ENCODE peak calls at places on chromosomes 6 and 20, in seven cellular contexts. One of them, this sample, is unnamed.

GRCh38 chr20:25038103-25038410 is 19.9 kb downstream of the ACSS1 start:
- DNase-seq in left ventricle myocardium inferior: no peak
- DNase-seq in brain microvascular endothelial cell: no peak
- DNase-seq in psoas muscle: no peak
- DNase-seq in endodermal cell: no peak
- DNase-seq in PC-3: no peak
- DNase-seq in stomach: no peak
- DNase-seq in this sample: no peak

GRCh38 chr20:49887251-49887827 is 28.0 kb downstream of the SPATA2 start:
- DNase-seq in left ventricle myocardium inferior: no peak
- DNase-seq in brain microvascular endothelial cell: peak
- DNase-seq in psoas muscle: no peak
- DNase-seq in endodermal cell: no peak
- DNase-seq in PC-3: no peak
- DNase-seq in stomach: no peak
- DNase-seq in this sample: no peak

GRCh38 chr20:52219441-52219840 is 27.9 kb upstream of the ZFP64 start:
- DNase-seq in left ventricle myocardium inferior: no peak
- DNase-seq in brain microvascular endothelial cell: no peak
- DNase-seq in psoas muscle: no peak
- DNase-seq in endodermal cell: peak
- DNase-seq in PC-3: peak
- DNase-seq in stomach: peak
- DNase-seq in this sample: no peak

GRCh38 chr6:56448056-56448455 is 194.6 kb downstream of the DST start:
- DNase-seq in left ventricle myocardium inferior: no peak
- DNase-seq in brain microvascular endothelial cell: no peak
- DNase-seq in psoas muscle: no peak
- DNase-seq in endodermal cell: no peak
- DNase-seq in PC-3: no peak
- DNase-seq in stomach: no peak
- DNase-seq in this sample: no peak

GRCh38 chr6:88749849-88750248 is 213.6 kb downstream of the RNGTT start:
- DNase-seq in left ventricle myocardium inferior: no peak
- DNase-seq in brain microvascular endothelial cell: no peak
- DNase-seq in psoas muscle: no peak
- DNase-seq in endodermal cell: no peak
- DNase-seq in PC-3: no peak
- DNase-seq in stomach: no peak
- DNase-seq in this sample: no peak

GRCh38 chr6:37155394-37156312 is 14.3 kb upstream of the PIM1 start:
- DNase-seq in left ventricle myocardium inferior: no peak
- DNase-seq in brain microvascular endothelial cell: no peak
- DNase-seq in psoas muscle: no peak
- DNase-seq in endodermal cell: no peak
- DNase-seq in PC-3: no peak
- DNase-seq in stomach: peak
- DNase-seq in this sample: no peak

GRCh38 chr20:62477669-62478450 is 2.1 kb upstream of the GATA5 start:
- DNase-seq in left ventricle myocardium inferior: no peak
- DNase-seq in brain microvascular endothelial cell: no peak
- DNase-seq in psoas muscle: no peak
- DNase-seq in endodermal cell: peak
- DNase-seq in PC-3: no peak
- DNase-seq in stomach: no peak
- DNase-seq in this sample: no peak

GRCh38 chr20:19828233-19828632 is 70.2 kb downstream of the RIN2 start:
- DNase-seq in left ventricle myocardium inferior: no peak
- DNase-seq in brain microvascular endothelial cell: peak
- DNase-seq in psoas muscle: no peak
- DNase-seq in endodermal cell: no peak
- DNase-seq in PC-3: peak
- DNase-seq in stomach: no peak
- DNase-seq in this sample: no peak

GRCh38 chr6:42979523-42980177 is 669 bp upstream of the PEX6 start:
- DNase-seq in left ventricle myocardium inferior: no peak
- DNase-seq in brain microvascular endothelial cell: peak
- DNase-seq in psoas muscle: no peak
- DNase-seq in endodermal cell: no peak
- DNase-seq in PC-3: peak
- DNase-seq in stomach: no peak
- DNase-seq in this sample: no peak

DNA sequence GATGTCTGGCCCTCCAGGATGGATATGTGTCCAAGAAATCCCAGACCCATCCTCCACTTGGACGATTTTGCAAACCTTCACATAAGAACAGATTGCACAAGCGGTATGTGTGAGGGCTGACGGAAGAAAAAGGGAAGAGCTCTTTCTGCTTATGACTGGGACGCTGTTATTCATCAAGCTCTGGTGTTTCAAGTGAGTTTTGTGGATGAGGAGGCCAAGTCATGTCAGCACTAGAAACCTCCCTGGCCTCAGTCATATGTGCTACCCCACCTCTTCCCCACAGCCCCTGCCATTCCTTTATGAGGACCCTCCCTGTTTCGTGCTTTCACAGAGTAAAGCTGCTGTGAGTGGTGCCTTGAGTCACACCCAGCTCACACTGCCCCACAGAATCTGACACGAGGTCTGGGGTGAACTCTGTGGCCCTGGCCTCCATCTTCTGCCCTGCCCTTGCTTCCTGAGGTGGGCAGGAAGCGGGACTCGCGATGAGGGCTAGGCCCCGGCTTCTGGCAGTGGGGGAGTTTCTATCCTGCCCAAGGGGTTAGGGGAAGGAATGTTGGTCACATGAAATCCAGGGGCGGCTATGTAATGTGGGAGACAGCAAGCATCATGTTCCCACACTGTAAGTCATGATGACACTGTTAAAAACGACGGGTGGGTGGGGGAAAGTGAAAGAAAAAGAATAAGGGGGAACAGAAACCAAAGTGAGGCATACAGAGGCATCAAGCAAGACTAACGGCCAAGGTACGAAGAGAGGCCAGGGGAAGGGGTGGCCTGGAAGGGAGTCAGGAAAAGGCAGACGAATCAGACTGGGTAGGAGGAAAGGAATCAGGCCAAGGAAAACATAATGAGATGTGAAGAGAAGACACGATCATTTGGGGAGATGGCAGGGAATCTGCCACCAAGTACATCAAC is 78.1 kb downstream of the PRDM1 start:
- DNase-seq in left ventricle myocardium inferior: no peak
- DNase-seq in brain microvascular endothelial cell: peak
- DNase-seq in psoas muscle: peak
- DNase-seq in endodermal cell: no peak
- DNase-seq in PC-3: no peak
- DNase-seq in stomach: no peak
- DNase-seq in this sample: no peak
- H3K4me3 ChIP-seq in left ventricle myocardium inferior: peak
- H3K4me3 ChIP-seq in brain microvascular endothelial cell: no peak
- H3K4me3 ChIP-seq in psoas muscle: no peak
- H3K4me3 ChIP-seq in endodermal cell: no peak
- H3K4me3 ChIP-seq in PC-3: no peak
- H3K4me3 ChIP-seq in stomach: no peak
- H3K4me3 ChIP-seq in this sample: peak

DNA sequence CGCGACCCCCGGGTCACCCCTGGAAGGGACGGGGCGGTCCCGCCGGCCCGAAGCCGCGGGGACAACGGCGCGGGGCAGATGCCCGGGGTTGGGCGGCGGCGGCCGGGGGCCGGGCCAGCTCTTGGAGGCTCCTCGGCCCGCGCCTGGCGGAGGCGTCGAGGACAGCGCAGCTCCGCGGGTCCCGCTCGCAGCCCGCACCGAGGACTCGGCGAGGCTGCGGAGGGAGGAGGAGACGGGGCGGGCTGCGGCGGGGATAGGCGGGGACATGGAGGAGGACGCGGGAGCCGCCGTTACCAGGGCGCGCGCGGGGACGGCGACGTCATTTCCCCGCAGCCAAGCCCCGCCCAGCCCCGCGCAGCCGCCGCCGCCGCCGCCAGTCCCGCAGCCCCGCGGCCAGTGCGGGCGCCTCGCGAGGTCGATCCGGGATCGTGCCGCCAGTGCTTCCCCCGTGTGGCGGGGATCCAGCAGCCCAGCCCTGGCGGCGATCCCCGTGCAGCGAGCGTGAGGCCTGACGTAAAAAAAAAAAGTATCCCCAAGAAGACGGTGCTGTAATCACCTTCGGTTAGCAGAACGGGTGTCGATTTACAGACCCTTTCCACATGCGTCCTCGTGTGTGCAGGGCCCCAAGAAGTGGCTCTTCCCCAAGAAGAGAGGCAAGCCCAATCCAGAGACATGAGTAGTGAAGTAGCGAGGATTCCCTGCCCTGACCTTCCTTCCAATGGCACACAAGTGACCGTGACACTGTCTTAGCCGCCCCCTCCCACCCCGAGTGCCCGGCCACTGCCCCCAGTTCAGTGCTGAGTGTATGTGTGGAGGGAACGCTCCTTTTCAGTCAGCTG is at the start of gene FAM184A:
- DNase-seq in left ventricle myocardium inferior: peak
- DNase-seq in brain microvascular endothelial cell: peak
- DNase-seq in psoas muscle: peak
- DNase-seq in endodermal cell: peak
- DNase-seq in PC-3: peak
- DNase-seq in stomach: peak
- DNase-seq in this sample: no peak
- H3K27ac ChIP-seq in left ventricle myocardium inferior: peak
- H3K27ac ChIP-seq in brain microvascular endothelial cell: no peak
- H3K27ac ChIP-seq in psoas muscle: peak
- H3K27ac ChIP-seq in endodermal cell: no peak
- H3K27ac ChIP-seq in PC-3: no peak
- H3K27ac ChIP-seq in stomach: peak
- H3K27ac ChIP-seq in this sample: peak

GRCh38 chr6:18117136-18117535 is 5.3 kb downstream of the NHLRC1 start:
- DNase-seq in left ventricle myocardium inferior: no peak
- DNase-seq in brain microvascular endothelial cell: no peak
- DNase-seq in psoas muscle: no peak
- DNase-seq in endodermal cell: no peak
- DNase-seq in PC-3: no peak
- DNase-seq in stomach: no peak
- DNase-seq in this sample: no peak
- TF ChIP-seq CTCF in left ventricle myocardium inferior: no peak
- TF ChIP-seq CTCF in brain microvascular endothelial cell: no peak
- TF ChIP-seq CTCF in psoas muscle: no peak
- TF ChIP-seq CTCF in endodermal cell: no peak
- TF ChIP-seq CTCF in PC-3: no peak
- TF ChIP-seq CTCF in stomach: no peak
- TF ChIP-seq CTCF in this sample: no peak

GRCh38 chr6:167679137-167679736 is 147.5 kb upstream of the AFDN start:
- DNase-seq in left ventricle myocardium inferior: no peak
- DNase-seq in brain microvascular endothelial cell: no peak
- DNase-seq in psoas muscle: no peak
- DNase-seq in endodermal cell: no peak
- DNase-seq in PC-3: no peak
- DNase-seq in stomach: no peak
- DNase-seq in this sample: no peak
- H3K4me3 ChIP-seq in left ventricle myocardium inferior: peak
- H3K4me3 ChIP-seq in brain microvascular endothelial cell: no peak
- H3K4me3 ChIP-seq in psoas muscle: peak
- H3K4me3 ChIP-seq in endodermal cell: peak
- H3K4me3 ChIP-seq in PC-3: no peak
- H3K4me3 ChIP-seq in stomach: no peak
- H3K4me3 ChIP-seq in this sample: peak

GRCh38 chr6:47278545-47278944 is 31.2 kb downstream of the TNFRSF21 start:
- DNase-seq in left ventricle myocardium inferior: no peak
- DNase-seq in brain microvascular endothelial cell: no peak
- DNase-seq in psoas muscle: no peak
- DNase-seq in endodermal cell: peak
- DNase-seq in PC-3: no peak
- DNase-seq in stomach: no peak
- DNase-seq in this sample: no peak

GRCh38 chr6:47275640-47276039 is 34.1 kb downstream of the TNFRSF21 start:
- DNase-seq in left ventricle myocardium inferior: no peak
- DNase-seq in brain microvascular endothelial cell: no peak
- DNase-seq in psoas muscle: no peak
- DNase-seq in endodermal cell: no peak
- DNase-seq in PC-3: no peak
- DNase-seq in stomach: no peak
- DNase-seq in this sample: no peak

GRCh38 chr6:47276377-47276776 is 33.3 kb downstream of the TNFRSF21 start:
- DNase-seq in left ventricle myocardium inferior: no peak
- DNase-seq in brain microvascular endothelial cell: no peak
- DNase-seq in psoas muscle: no peak
- DNase-seq in endodermal cell: no peak
- DNase-seq in PC-3: no peak
- DNase-seq in stomach: no peak
- DNase-seq in this sample: no peak

GRCh38 chr6:47277702-47278101 is 32.0 kb downstream of the TNFRSF21 start:
- DNase-seq in left ventricle myocardium inferior: no peak
- DNase-seq in brain microvascular endothelial cell: no peak
- DNase-seq in psoas muscle: no peak
- DNase-seq in endodermal cell: peak
- DNase-seq in PC-3: no peak
- DNase-seq in stomach: no peak
- DNase-seq in this sample: no peak
- H3K27ac ChIP-seq in left ventricle myocardium inferior: no peak
- H3K27ac ChIP-seq in brain microvascular endothelial cell: no peak
- H3K27ac ChIP-seq in psoas muscle: no peak
- H3K27ac ChIP-seq in endodermal cell: no peak
- H3K27ac ChIP-seq in PC-3: no peak
- H3K27ac ChIP-seq in stomach: no peak
- H3K27ac ChIP-seq in this sample: no peak

DNA sequence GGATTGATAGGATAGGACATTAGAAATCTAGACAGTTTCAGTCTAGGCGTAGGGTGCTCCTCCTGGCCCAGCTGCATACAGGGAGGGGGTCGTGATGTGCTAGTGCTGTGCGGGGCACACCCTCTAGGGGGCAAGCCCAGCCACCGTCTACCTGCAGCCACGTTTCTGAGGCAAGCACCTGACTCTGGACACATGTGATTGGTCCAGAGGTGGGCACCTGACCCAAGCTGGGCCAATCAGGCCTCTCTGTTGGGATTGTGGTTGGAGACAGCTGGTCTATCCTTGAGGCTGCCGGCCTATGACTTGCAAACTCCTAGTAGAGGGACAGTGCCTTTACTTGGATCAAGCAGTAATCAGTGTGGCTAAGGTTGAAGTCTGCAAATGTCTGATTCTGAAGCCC is 317.1 kb downstream of the BMP7 start:
- DNase-seq in left ventricle myocardium inferior: no peak
- DNase-seq in brain microvascular endothelial cell: no peak
- DNase-seq in psoas muscle: no peak
- DNase-seq in endodermal cell: peak
- DNase-seq in PC-3: peak
- DNase-seq in stomach: no peak
- DNase-seq in this sample: no peak
- TF ChIP-seq CTCF in left ventricle myocardium inferior: no peak
- TF ChIP-seq CTCF in brain microvascular endothelial cell: no peak
- TF ChIP-seq CTCF in psoas muscle: no peak
- TF ChIP-seq CTCF in endodermal cell: peak
- TF ChIP-seq CTCF in PC-3: peak
- TF ChIP-seq CTCF in stomach: no peak
- TF ChIP-seq CTCF in this sample: no peak

This sample was measured in coronary artery.